ENCODE peak calls at places on chromosomes 3 and 15, in five cellular contexts. A, J, Y, F and Z are unnamed samples.

GRCh38 chr3:138468886-138469285 is 34.5 kb downstream of the ESYT3 start:
- DNase-seq in A (peak), J (no peak), Y (no peak), F (no peak), Z (no peak)

GRCh38 chr15:40058476-40059140 is 19.6 kb upstream of the SRP14 start:
- DNase-seq in A (peak), J (peak), Y (no peak), F (no peak), Z (no peak)

GRCh38 chr3:130345487-130346079 is at the start of gene COL6A5:
- DNase-seq in A (no peak), J (no peak), Y (no peak), F (peak), Z (no peak)

GRCh38 chr3:124512881-124513609 is 217.2 kb upstream of the UMPS start:
- DNase-seq in A (no peak), J (no peak), Y (peak), F (no peak), Z (no peak)

GRCh38 chr3:148211725-148212124 is 486.0 kb upstream of the AGTR1 start:
- DNase-seq in A (peak), J (peak), Y (peak), F (no peak), Z (no peak)

GRCh38 chr15:90708516-90708915 is 8.6 kb upstream of the BLM start:
- DNase-seq in A (no peak), J (no peak), Y (no peak), F (no peak), Z (no peak)

GRCh38 chr3:88988906-88989305 is 118.5 kb upstream of the EPHA3 start:
- DNase-seq in A (peak), J (no peak), Y (no peak), F (no peak), Z (no peak)

GRCh38 chr3:113263020-113263419 is 51.7 kb downstream of the BOC start:
- DNase-seq in A (no peak), J (no peak), Y (no peak), F (no peak), Z (no peak)

GRCh38 chr15:62957130-62957529 is 85.4 kb upstream of the TPM1 start:
- DNase-seq in A (no peak), J (peak), Y (no peak), F (no peak), Z (no peak)

GRCh38 chr15:43775411-43775965 is 1.3 kb downstream of the ELL3 start:
- DNase-seq in A (peak), J (peak), Y (peak), F (no peak), Z (no peak)

GRCh38 chr3:44280631-44281030 is 38.9 kb downstream of the TOPAZ1 start:
- DNase-seq in A (no peak), J (no peak), Y (no peak), F (no peak), Z (no peak)

GRCh38 chr3:141920701-141921100 is 44.3 kb downstream of the ATP1B3 start:
- DNase-seq in A (no peak), J (no peak), Y (no peak), F (no peak), Z (no peak)

GRCh38 chr3:42763023-42763422 is 10.0 kb downstream of the CCDC13 start:
- DNase-seq in A (no peak), J (peak), Y (no peak), F (no peak), Z (no peak)

GRCh38 chr3:72255191-72255590 is 470.2 kb upstream of the PROK2 start:
- DNase-seq in A (no peak), J (no peak), Y (no peak), F (peak), Z (no peak)

GRCh38 chr3:85933326-85933725 is 974.5 kb downstream of the CADM2 start:
- DNase-seq in A (no peak), J (no peak), Y (no peak), F (no peak), Z (no peak)

GRCh38 chr3:45771166-45771775 is 25.1 kb downstream of the SLC6A20 start:
- DNase-seq in A (no peak), J (no peak), Y (no peak), F (no peak), Z (peak)

GRCh38 chr3:154898916-154899315 is 181.2 kb upstream of the MME start:
- DNase-seq in A (no peak), J (no peak), Y (no peak), F (no peak), Z (no peak)

GRCh38 chr3:53102601-53103147 is 27.6 kb downstream of the RFT1 start:
- DNase-seq in A (no peak), J (no peak), Y (no peak), F (no peak), Z (no peak)

GRCh38 chr15:66738595-66738994 is 36.6 kb downstream of the SMAD6 start:
- DNase-seq in A (no peak), J (no peak), Y (no peak), F (no peak), Z (no peak)

GRCh38 chr15:99452728-99453643 is 112.8 kb upstream of the MEF2A start:
- DNase-seq in A (no peak), J (peak), Y (peak), F (no peak), Z (peak)

GRCh38 chr3:185937689-185938374 is at the start of gene TRA2B:
- DNase-seq in A (peak), J (peak), Y (peak), F (peak), Z (peak)
- TF ChIP-seq CTCF in A (peak), J (peak), Y (no peak), F (no peak), Z (peak)

DNA sequence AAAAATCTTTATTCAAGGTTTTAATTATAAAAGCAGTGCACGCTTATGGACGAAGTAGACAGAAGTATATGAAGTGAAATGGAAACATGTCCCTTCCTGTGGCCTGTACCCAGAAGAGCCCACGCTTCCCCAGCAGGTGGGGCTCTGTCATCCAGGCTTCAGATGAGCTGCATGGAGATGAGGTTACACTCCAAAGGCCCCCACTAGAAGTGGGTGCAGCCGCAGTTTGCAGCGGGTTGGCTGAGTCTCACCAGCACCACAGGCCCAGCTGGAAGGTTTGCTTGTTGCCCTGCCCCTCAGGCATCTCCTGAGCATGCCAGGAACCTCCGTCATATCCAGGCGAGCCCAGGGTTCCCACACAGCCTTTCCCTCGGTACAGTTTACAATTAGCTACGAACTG is 33.1 kb downstream of the PRR20G start:
- DNase-seq in A (no peak), J (peak), Y (peak), F (no peak), Z (peak)
- TF ChIP-seq CTCF in A (peak), J (peak), Y (peak), F (no peak), Z (no peak)

DNA sequence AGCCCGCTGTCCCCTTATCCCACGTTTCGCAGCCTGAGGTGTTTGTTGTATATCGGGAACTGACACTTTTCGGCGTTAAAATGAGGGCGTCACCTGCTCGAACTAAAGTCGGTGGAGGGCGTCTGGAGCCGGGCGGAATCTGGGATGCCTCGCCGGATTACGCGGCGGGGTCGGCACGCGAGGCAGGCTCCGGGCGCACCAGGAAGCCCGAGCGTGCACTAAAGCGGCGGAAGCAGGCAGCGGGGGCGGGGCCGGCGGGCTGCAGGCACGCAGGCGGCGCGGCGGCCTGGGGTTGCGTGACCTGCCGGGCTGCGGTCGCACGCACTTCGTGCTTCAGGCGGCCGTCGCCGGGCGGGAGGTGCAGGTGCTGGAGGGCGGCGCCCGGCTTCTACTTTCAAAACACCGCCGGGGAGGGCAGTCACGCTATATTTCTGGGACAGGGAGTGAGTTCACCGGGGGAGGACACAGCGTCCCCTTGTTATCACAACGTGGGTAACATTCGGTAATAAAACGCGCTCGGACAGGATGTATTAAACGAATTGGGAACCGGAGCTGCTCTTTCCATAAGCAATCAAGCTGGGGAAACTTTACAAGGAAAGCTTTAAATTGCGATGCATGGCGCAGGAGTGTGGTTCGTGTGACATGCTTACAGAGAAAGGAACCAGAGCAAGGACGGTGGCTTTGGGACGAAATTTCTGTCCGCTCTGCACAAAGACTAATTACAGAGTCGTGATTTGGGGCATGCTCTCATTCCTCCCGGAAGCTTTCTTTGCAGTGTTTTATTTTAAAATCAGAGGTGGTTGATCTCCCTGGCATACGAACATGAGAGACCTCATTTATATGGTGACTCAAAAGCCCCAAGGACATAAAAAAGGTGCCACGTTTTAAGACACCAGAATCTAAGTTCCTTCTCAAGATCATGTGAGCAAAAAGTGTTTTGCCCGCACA is 9.1 kb upstream of the LEKR1 start:
- DNase-seq in A (peak), J (peak), Y (peak), F (peak), Z (peak)
- TF ChIP-seq CTCF in A (no peak), J (peak), Y (no peak), F (no peak), Z (peak)

GRCh38 chr3:36579746-36580145 is 184.6 kb downstream of the DCLK3 start:
- DNase-seq in A (no peak), J (no peak), Y (no peak), F (no peak), Z (no peak)
- TF ChIP-seq CTCF in A (no peak), J (no peak), Y (no peak), F (no peak), Z (no peak)

DNA sequence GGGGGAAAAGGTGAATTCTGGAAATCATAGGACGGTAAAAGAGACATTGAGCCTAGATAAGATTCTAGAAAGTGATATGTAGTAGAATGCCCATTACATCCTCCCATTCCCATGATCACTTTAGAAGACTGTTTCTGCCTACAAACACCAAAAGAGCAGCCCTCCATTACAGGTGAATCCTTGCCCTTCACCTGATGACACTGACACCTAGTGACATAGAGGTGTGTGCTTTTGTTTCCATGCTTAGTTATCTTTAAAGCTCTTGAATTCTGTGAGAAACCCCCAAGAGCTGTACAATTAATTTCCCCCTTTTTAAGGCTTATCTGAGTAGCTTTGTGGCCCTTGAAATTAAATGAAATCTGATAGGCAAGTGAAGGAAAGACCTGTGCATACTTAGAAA is 8.3 kb upstream of the BBX start:
- DNase-seq in A (no peak), J (no peak), Y (no peak), F (no peak), Z (no peak)
- TF ChIP-seq CTCF in A (no peak), J (no peak), Y (no peak), F (no peak), Z (no peak)